ENCODE peak calls at places on chromosomes 6 and 20, in seven cellular contexts. One of them, this sample, is unnamed.

GRCh38 chr6:11921017-11921438 is 91.1 kb upstream of the HIVEP1 start:
- DNase-seq in HCT116: peak
- DNase-seq in SK-N-SH: no peak
- DNase-seq in H1: no peak
- DNase-seq in GM12878: no peak
- DNase-seq in K562: peak
- DNase-seq in HepG2: no peak
- DNase-seq in this sample: no peak

GRCh38 chr6:27836783-27837635 is 75.2 kb downstream of the OR2B2 start:
- DNase-seq in HCT116: peak
- DNase-seq in SK-N-SH: peak
- DNase-seq in H1: no peak
- DNase-seq in GM12878: no peak
- DNase-seq in K562: peak
- DNase-seq in HepG2: peak
- DNase-seq in this sample: no peak

GRCh38 chr6:134247271-134247833 is 70.6 kb downstream of the SGK1 start:
- DNase-seq in HCT116: no peak
- DNase-seq in SK-N-SH: no peak
- DNase-seq in H1: no peak
- DNase-seq in GM12878: peak
- DNase-seq in K562: no peak
- DNase-seq in HepG2: no peak
- DNase-seq in this sample: no peak

GRCh38 chr6:110814488-110815259 is 595 bp downstream of the CDK19 start:
- DNase-seq in HCT116: no peak
- DNase-seq in SK-N-SH: peak
- DNase-seq in H1: no peak
- DNase-seq in GM12878: no peak
- DNase-seq in K562: peak
- DNase-seq in HepG2: no peak
- DNase-seq in this sample: peak

GRCh38 chr6:25009351-25009750 is 73.6 kb upstream of the RIPOR2 start:
- DNase-seq in HCT116: no peak
- DNase-seq in SK-N-SH: no peak
- DNase-seq in H1: no peak
- DNase-seq in GM12878: no peak
- DNase-seq in K562: no peak
- DNase-seq in HepG2: no peak
- DNase-seq in this sample: no peak

GRCh38 chr6:144007779-144008500 is at the start of gene PLAGL1:
- DNase-seq in HCT116: peak
- DNase-seq in SK-N-SH: peak
- DNase-seq in H1: no peak
- DNase-seq in GM12878: no peak
- DNase-seq in K562: peak
- DNase-seq in HepG2: peak
- DNase-seq in this sample: no peak

GRCh38 chr20:7178004-7178403 is 410.5 kb downstream of the BMP2 start:
- DNase-seq in HCT116: no peak
- DNase-seq in SK-N-SH: no peak
- DNase-seq in H1: no peak
- DNase-seq in GM12878: no peak
- DNase-seq in K562: no peak
- DNase-seq in HepG2: no peak
- DNase-seq in this sample: no peak

GRCh38 chr6:17986656-17987575 is 519 bp downstream of the KIF13A start:
- DNase-seq in HCT116: no peak
- DNase-seq in SK-N-SH: peak
- DNase-seq in H1: no peak
- DNase-seq in GM12878: no peak
- DNase-seq in K562: peak
- DNase-seq in HepG2: peak
- DNase-seq in this sample: peak

GRCh38 chr6:117481278-117481925 is 1.1 kb upstream of the DCBLD1 start:
- DNase-seq in HCT116: no peak
- DNase-seq in SK-N-SH: no peak
- DNase-seq in H1: no peak
- DNase-seq in GM12878: no peak
- DNase-seq in K562: peak
- DNase-seq in HepG2: peak
- DNase-seq in this sample: no peak

GRCh38 chr20:51536116-51537069 is 6.1 kb downstream of the NFATC2 start:
- DNase-seq in HCT116: no peak
- DNase-seq in SK-N-SH: no peak
- DNase-seq in H1: no peak
- DNase-seq in GM12878: no peak
- DNase-seq in K562: no peak
- DNase-seq in HepG2: no peak
- DNase-seq in this sample: no peak

GRCh38 chr20:10661261-10661660 is 12.5 kb downstream of the JAG1 start:
- DNase-seq in HCT116: no peak
- DNase-seq in SK-N-SH: no peak
- DNase-seq in H1: no peak
- DNase-seq in GM12878: no peak
- DNase-seq in K562: no peak
- DNase-seq in HepG2: no peak
- DNase-seq in this sample: no peak

GRCh38 chr6:32668226-32668747 is 1.8 kb upstream of the HLA-DQB1 start:
- DNase-seq in HCT116: peak
- DNase-seq in SK-N-SH: no peak
- DNase-seq in H1: no peak
- DNase-seq in GM12878: peak
- DNase-seq in K562: no peak
- DNase-seq in HepG2: peak
- DNase-seq in this sample: peak

DNA sequence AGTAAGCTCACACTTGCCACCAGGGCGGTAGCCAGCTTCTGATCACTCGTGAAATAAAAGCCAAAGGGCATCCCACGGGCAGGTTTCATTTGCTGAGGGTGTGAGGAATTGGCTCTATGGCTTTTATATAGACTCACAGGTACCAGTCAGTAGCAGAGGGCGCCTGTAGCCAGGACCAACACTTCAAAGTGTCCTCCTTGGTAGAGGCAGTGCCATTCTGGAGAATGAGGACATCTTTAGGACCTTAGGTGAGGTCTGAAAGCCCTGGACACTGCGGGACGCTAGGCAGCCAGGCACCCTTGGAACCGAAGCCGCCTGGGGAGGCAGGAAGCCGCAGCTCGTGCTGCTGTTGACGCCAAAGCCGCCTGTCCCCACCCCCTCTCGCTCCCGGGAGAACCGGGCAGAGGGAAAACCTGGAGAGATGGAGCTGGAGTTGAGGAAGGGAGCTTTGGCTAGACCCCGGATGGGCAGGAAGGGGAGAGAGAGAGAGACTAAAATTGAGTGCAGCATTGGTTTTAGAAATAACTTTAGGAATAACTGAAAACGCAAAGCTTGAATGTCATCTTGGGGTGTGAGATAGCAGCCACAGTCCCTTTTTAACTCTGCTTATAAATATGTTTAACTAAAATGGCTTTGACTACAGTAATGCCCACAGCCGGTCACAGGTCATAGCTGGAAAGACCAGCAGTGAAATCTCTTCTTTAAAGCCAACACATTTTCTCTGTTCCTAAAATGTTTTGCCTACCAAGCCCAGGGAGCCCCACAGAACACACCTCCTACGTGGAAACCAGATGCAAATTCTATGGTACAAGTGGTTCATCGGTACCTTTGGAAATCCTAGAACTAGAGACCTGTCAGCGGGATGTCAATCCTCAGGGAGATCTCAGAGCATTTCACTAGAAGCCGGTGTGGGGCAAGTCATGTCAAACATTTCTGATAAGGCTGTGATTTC is 128.5 kb upstream of the CDYL start:
- DNase-seq in HCT116: peak
- DNase-seq in SK-N-SH: peak
- DNase-seq in H1: peak
- DNase-seq in GM12878: no peak
- DNase-seq in K562: peak
- DNase-seq in HepG2: peak
- DNase-seq in this sample: peak
- TF ChIP-seq JUND in HCT116: peak
- TF ChIP-seq JUND in SK-N-SH: peak
- TF ChIP-seq JUND in H1: no peak
- TF ChIP-seq JUND in GM12878: no peak
- TF ChIP-seq JUND in K562: no peak
- TF ChIP-seq JUND in HepG2: peak
- TF ChIP-seq JUND in this sample: no peak

GRCh38 chr6:35412102-35412501 is 40.0 kb upstream of the FANCE start:
- DNase-seq in HCT116: no peak
- DNase-seq in SK-N-SH: no peak
- DNase-seq in H1: no peak
- DNase-seq in GM12878: no peak
- DNase-seq in K562: no peak
- DNase-seq in HepG2: no peak
- DNase-seq in this sample: no peak

GRCh38 chr6:35417979-35418661 is 34.0 kb upstream of the FANCE start:
- DNase-seq in HCT116: no peak
- DNase-seq in SK-N-SH: peak
- DNase-seq in H1: no peak
- DNase-seq in GM12878: no peak
- DNase-seq in K562: no peak
- DNase-seq in HepG2: no peak
- DNase-seq in this sample: no peak

GRCh38 chr6:35413911-35414310 is 38.2 kb upstream of the FANCE start:
- DNase-seq in HCT116: no peak
- DNase-seq in SK-N-SH: no peak
- DNase-seq in H1: no peak
- DNase-seq in GM12878: no peak
- DNase-seq in K562: no peak
- DNase-seq in HepG2: no peak
- DNase-seq in this sample: no peak

GRCh38 chr6:35419431-35419830 is 32.7 kb upstream of the FANCE start:
- DNase-seq in HCT116: no peak
- DNase-seq in SK-N-SH: no peak
- DNase-seq in H1: no peak
- DNase-seq in GM12878: no peak
- DNase-seq in K562: no peak
- DNase-seq in HepG2: peak
- DNase-seq in this sample: peak

GRCh38 chr6:35415065-35415880 is 36.9 kb upstream of the FANCE start:
- DNase-seq in HCT116: no peak
- DNase-seq in SK-N-SH: peak
- DNase-seq in H1: no peak
- DNase-seq in GM12878: no peak
- DNase-seq in K562: peak
- DNase-seq in HepG2: peak
- DNase-seq in this sample: peak
- TF ChIP-seq JUND in HCT116: no peak
- TF ChIP-seq JUND in SK-N-SH: no peak
- TF ChIP-seq JUND in H1: no peak
- TF ChIP-seq JUND in GM12878: no peak
- TF ChIP-seq JUND in K562: no peak
- TF ChIP-seq JUND in HepG2: peak
- TF ChIP-seq JUND in this sample: no peak

DNA sequence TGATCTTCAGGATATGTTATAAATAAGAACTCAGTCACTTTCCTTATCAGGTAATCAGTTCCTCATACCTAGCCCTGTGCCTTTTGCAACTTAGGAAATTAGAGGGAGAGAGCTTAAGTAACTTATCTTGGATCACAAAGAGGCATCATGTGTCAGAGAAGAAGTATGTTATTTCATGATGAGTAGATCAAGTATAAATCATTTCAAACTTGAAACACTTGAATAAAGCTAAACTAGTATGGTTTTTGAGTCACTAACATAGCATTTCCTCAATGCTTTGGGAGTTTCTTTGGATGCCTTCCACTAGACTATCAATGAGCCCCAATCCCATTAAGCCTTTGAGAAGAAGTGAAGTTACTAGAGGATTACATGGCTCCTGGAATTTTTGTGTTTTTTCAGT is 102.6 kb upstream of the TNFAIP3 start:
- DNase-seq in HCT116: no peak
- DNase-seq in SK-N-SH: no peak
- DNase-seq in H1: no peak
- DNase-seq in GM12878: no peak
- DNase-seq in K562: no peak
- DNase-seq in HepG2: no peak
- DNase-seq in this sample: no peak
- TF ChIP-seq JUND in HCT116: peak
- TF ChIP-seq JUND in SK-N-SH: no peak
- TF ChIP-seq JUND in H1: no peak
- TF ChIP-seq JUND in GM12878: no peak
- TF ChIP-seq JUND in K562: no peak
- TF ChIP-seq JUND in HepG2: no peak
- TF ChIP-seq JUND in this sample: no peak

DNA sequence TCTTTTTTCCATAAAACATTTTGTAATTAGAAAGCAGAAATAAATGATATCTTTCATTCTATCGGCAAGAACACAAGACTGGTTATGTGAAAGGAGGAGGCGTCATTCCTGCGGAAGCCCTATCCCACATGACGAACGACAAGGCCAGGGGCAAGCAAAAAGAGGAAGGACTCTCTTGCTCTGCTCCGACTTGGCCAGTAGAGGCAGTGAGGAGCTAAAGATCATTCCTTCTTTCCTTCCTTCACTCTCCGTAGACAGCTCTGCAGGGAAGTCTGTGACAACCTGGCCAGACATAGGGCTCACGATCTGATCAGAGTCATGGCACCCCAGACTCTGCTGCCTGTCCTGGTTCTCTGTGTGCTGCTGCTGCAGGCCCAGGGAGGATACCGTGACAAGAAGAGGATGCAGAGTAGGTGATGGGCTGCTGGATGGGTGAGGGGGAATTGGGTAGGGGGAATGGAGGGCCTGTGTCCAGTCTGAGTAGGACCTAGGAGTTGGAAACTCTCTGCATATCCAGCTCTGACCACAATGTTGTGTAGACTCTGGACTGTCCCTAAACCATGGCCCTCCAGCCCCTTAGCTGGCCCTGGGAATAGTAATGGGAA is at the start of gene WFDC10A:
- DNase-seq in HCT116: peak
- DNase-seq in SK-N-SH: peak
- DNase-seq in H1: peak
- DNase-seq in GM12878: no peak
- DNase-seq in K562: peak
- DNase-seq in HepG2: peak
- DNase-seq in this sample: peak
- TF ChIP-seq JUND in HCT116: no peak
- TF ChIP-seq JUND in SK-N-SH: no peak
- TF ChIP-seq JUND in H1: no peak
- TF ChIP-seq JUND in GM12878: no peak
- TF ChIP-seq JUND in K562: no peak
- TF ChIP-seq JUND in HepG2: no peak
- TF ChIP-seq JUND in this sample: no peak

GRCh38 chr20:5877128-5877527 is 73.2 kb downstream of the TRMT6 start:
- DNase-seq in HCT116: no peak
- DNase-seq in SK-N-SH: no peak
- DNase-seq in H1: no peak
- DNase-seq in GM12878: no peak
- DNase-seq in K562: peak
- DNase-seq in HepG2: no peak
- DNase-seq in this sample: no peak
- TF ChIP-seq JUND in HCT116: no peak
- TF ChIP-seq JUND in SK-N-SH: no peak
- TF ChIP-seq JUND in H1: no peak
- TF ChIP-seq JUND in GM12878: no peak
- TF ChIP-seq JUND in K562: no peak
- TF ChIP-seq JUND in HepG2: no peak
- TF ChIP-seq JUND in this sample: no peak